ENCODE peak calls at places on chromosomes 16 and 17, in ten cellular contexts. One of them, this sample, is unnamed.

GRCh38 chr16:10325783-10326543 is 59.9 kb upstream of the ATF7IP2 start:
- DNase-seq in naive thymus-derived CD8-positive, alpha-beta T cell: no peak
- DNase-seq in transverse colon: no peak
- DNase-seq in Caco-2: no peak
- DNase-seq in EH: no peak
- DNase-seq in activated CD4-positive, alpha-beta T cell treated with anti-CD3 and anti-CD28 coated beads, Interleukin-2, amount 50 U/mL, for 1 hour: no peak
- DNase-seq in NCI-H510A: no peak
- DNase-seq in NCI-H69: no peak
- DNase-seq in GM23248: no peak
- DNase-seq in dorsolateral prefrontal cortex: no peak
- DNase-seq in this sample: no peak

GRCh38 chr16:56732366-56732765 is 2.4 kb downstream of the NUP93 start:
- DNase-seq in naive thymus-derived CD8-positive, alpha-beta T cell: no peak
- DNase-seq in transverse colon: no peak
- DNase-seq in Caco-2: no peak
- DNase-seq in EH: no peak
- DNase-seq in activated CD4-positive, alpha-beta T cell treated with anti-CD3 and anti-CD28 coated beads, Interleukin-2, amount 50 U/mL, for 1 hour: no peak
- DNase-seq in NCI-H510A: no peak
- DNase-seq in NCI-H69: no peak
- DNase-seq in GM23248: no peak
- DNase-seq in dorsolateral prefrontal cortex: no peak
- DNase-seq in this sample: no peak

GRCh38 chr16:84864266-84864955 is 44.6 kb downstream of the CRISPLD2 start:
- DNase-seq in naive thymus-derived CD8-positive, alpha-beta T cell: no peak
- DNase-seq in transverse colon: no peak
- DNase-seq in Caco-2: no peak
- DNase-seq in EH: no peak
- DNase-seq in activated CD4-positive, alpha-beta T cell treated with anti-CD3 and anti-CD28 coated beads, Interleukin-2, amount 50 U/mL, for 1 hour: no peak
- DNase-seq in NCI-H510A: no peak
- DNase-seq in NCI-H69: peak
- DNase-seq in GM23248: no peak
- DNase-seq in dorsolateral prefrontal cortex: no peak
- DNase-seq in this sample: no peak

GRCh38 chr16:87982491-87983415 is 31.5 kb downstream of the BANP start:
- DNase-seq in naive thymus-derived CD8-positive, alpha-beta T cell: no peak
- DNase-seq in transverse colon: no peak
- DNase-seq in Caco-2: peak
- DNase-seq in EH: no peak
- DNase-seq in activated CD4-positive, alpha-beta T cell treated with anti-CD3 and anti-CD28 coated beads, Interleukin-2, amount 50 U/mL, for 1 hour: no peak
- DNase-seq in NCI-H510A: no peak
- DNase-seq in NCI-H69: no peak
- DNase-seq in GM23248: no peak
- DNase-seq in dorsolateral prefrontal cortex: no peak
- DNase-seq in this sample: no peak

GRCh38 chr17:27463235-27463677 is 7.0 kb downstream of the KSR1 start:
- DNase-seq in naive thymus-derived CD8-positive, alpha-beta T cell: no peak
- DNase-seq in transverse colon: no peak
- DNase-seq in Caco-2: no peak
- DNase-seq in EH: peak
- DNase-seq in activated CD4-positive, alpha-beta T cell treated with anti-CD3 and anti-CD28 coated beads, Interleukin-2, amount 50 U/mL, for 1 hour: no peak
- DNase-seq in NCI-H510A: no peak
- DNase-seq in NCI-H69: no peak
- DNase-seq in GM23248: no peak
- DNase-seq in dorsolateral prefrontal cortex: no peak
- DNase-seq in this sample: no peak

GRCh38 chr17:62895650-62896301 is 70.3 kb upstream of the TANC2 start:
- DNase-seq in naive thymus-derived CD8-positive, alpha-beta T cell: no peak
- DNase-seq in transverse colon: no peak
- DNase-seq in Caco-2: no peak
- DNase-seq in EH: peak
- DNase-seq in activated CD4-positive, alpha-beta T cell treated with anti-CD3 and anti-CD28 coated beads, Interleukin-2, amount 50 U/mL, for 1 hour: no peak
- DNase-seq in NCI-H510A: no peak
- DNase-seq in NCI-H69: no peak
- DNase-seq in GM23248: peak
- DNase-seq in dorsolateral prefrontal cortex: no peak
- DNase-seq in this sample: peak

GRCh38 chr17:33272438-33272837 is 20.7 kb downstream of the ASIC2 start:
- DNase-seq in naive thymus-derived CD8-positive, alpha-beta T cell: no peak
- DNase-seq in transverse colon: no peak
- DNase-seq in Caco-2: no peak
- DNase-seq in EH: no peak
- DNase-seq in activated CD4-positive, alpha-beta T cell treated with anti-CD3 and anti-CD28 coated beads, Interleukin-2, amount 50 U/mL, for 1 hour: no peak
- DNase-seq in NCI-H510A: no peak
- DNase-seq in NCI-H69: no peak
- DNase-seq in GM23248: no peak
- DNase-seq in dorsolateral prefrontal cortex: no peak
- DNase-seq in this sample: no peak

GRCh38 chr17:82349287-82349701 is 9.8 kb upstream of the TEX19 start:
- DNase-seq in naive thymus-derived CD8-positive, alpha-beta T cell: no peak
- DNase-seq in transverse colon: no peak
- DNase-seq in Caco-2: no peak
- DNase-seq in EH: peak
- DNase-seq in activated CD4-positive, alpha-beta T cell treated with anti-CD3 and anti-CD28 coated beads, Interleukin-2, amount 50 U/mL, for 1 hour: no peak
- DNase-seq in NCI-H510A: no peak
- DNase-seq in NCI-H69: no peak
- DNase-seq in GM23248: peak
- DNase-seq in dorsolateral prefrontal cortex: no peak
- DNase-seq in this sample: no peak

GRCh38 chr16:4498546-4499195 is 22.5 kb downstream of the HMOX2 start:
- DNase-seq in naive thymus-derived CD8-positive, alpha-beta T cell: no peak
- DNase-seq in transverse colon: no peak
- DNase-seq in Caco-2: no peak
- DNase-seq in EH: no peak
- DNase-seq in activated CD4-positive, alpha-beta T cell treated with anti-CD3 and anti-CD28 coated beads, Interleukin-2, amount 50 U/mL, for 1 hour: no peak
- DNase-seq in NCI-H510A: no peak
- DNase-seq in NCI-H69: no peak
- DNase-seq in GM23248: no peak
- DNase-seq in dorsolateral prefrontal cortex: no peak
- DNase-seq in this sample: no peak

GRCh38 chr16:88705746-88706287 is 391 bp downstream of the RNF166 start:
- DNase-seq in naive thymus-derived CD8-positive, alpha-beta T cell: peak
- DNase-seq in transverse colon: peak
- DNase-seq in Caco-2: no peak
- DNase-seq in EH: no peak
- DNase-seq in activated CD4-positive, alpha-beta T cell treated with anti-CD3 and anti-CD28 coated beads, Interleukin-2, amount 50 U/mL, for 1 hour: peak
- DNase-seq in NCI-H510A: no peak
- DNase-seq in NCI-H69: peak
- DNase-seq in GM23248: peak
- DNase-seq in dorsolateral prefrontal cortex: no peak
- DNase-seq in this sample: peak

GRCh38 chr16:58280846-58281301 is 14.0 kb downstream of the PRSS54 start:
- DNase-seq in naive thymus-derived CD8-positive, alpha-beta T cell: no peak
- DNase-seq in transverse colon: no peak
- DNase-seq in Caco-2: no peak
- DNase-seq in EH: peak
- DNase-seq in activated CD4-positive, alpha-beta T cell treated with anti-CD3 and anti-CD28 coated beads, Interleukin-2, amount 50 U/mL, for 1 hour: no peak
- DNase-seq in NCI-H510A: no peak
- DNase-seq in NCI-H69: peak
- DNase-seq in GM23248: peak
- DNase-seq in dorsolateral prefrontal cortex: no peak
- DNase-seq in this sample: peak

GRCh38 chr17:64005734-64006167 is 7.6 kb downstream of the PRR29 start:
- DNase-seq in naive thymus-derived CD8-positive, alpha-beta T cell: no peak
- DNase-seq in transverse colon: peak
- DNase-seq in Caco-2: peak
- DNase-seq in EH: peak
- DNase-seq in activated CD4-positive, alpha-beta T cell treated with anti-CD3 and anti-CD28 coated beads, Interleukin-2, amount 50 U/mL, for 1 hour: no peak
- DNase-seq in NCI-H510A: peak
- DNase-seq in NCI-H69: peak
- DNase-seq in GM23248: peak
- DNase-seq in dorsolateral prefrontal cortex: no peak
- DNase-seq in this sample: no peak

GRCh38 chr16:58499615-58500328 is at the start of gene NDRG4:
- DNase-seq in naive thymus-derived CD8-positive, alpha-beta T cell: peak
- DNase-seq in transverse colon: peak
- DNase-seq in Caco-2: peak
- DNase-seq in EH: peak
- DNase-seq in activated CD4-positive, alpha-beta T cell treated with anti-CD3 and anti-CD28 coated beads, Interleukin-2, amount 50 U/mL, for 1 hour: no peak
- DNase-seq in NCI-H510A: peak
- DNase-seq in NCI-H69: peak
- DNase-seq in GM23248: peak
- DNase-seq in dorsolateral prefrontal cortex: peak
- DNase-seq in this sample: peak

This sample was measured in ELR.